ENCODE peak calls at places on chromosomes 2 and 18, in seven cellular contexts. E, O, Y, X, V, C and H are unnamed samples.

GRCh38 chr2:19600506-19600905 is 242.1 kb upstream of the OSR1 start:
- DNase-seq in O (no peak), X (no peak), V (no peak), E (no peak), Y (no peak), C (peak), H (no peak)

GRCh38 chr18:34834897-34835296 is 124.8 kb downstream of the DTNA start:
- DNase-seq in Y (no peak), X (no peak), C (peak), E (no peak), O (no peak), V (no peak), H (no peak)

GRCh38 chr18:57747809-57748680 is 55.1 kb downstream of the ATP8B1 start:
- DNase-seq in O (no peak), V (no peak), Y (no peak), X (no peak), C (no peak), E (no peak), H (no peak)

GRCh38 chr2:241636983-241637232 is at the start of gene THAP4:
- DNase-seq in V (peak), Y (peak), O (peak), C (no peak), X (no peak), E (peak), H (no peak)

GRCh38 chr2:100632759-100633158 is 70.0 kb downstream of the PDCL3 start:
- DNase-seq in Y (no peak), V (no peak), C (no peak), O (no peak), E (no peak), X (no peak), H (no peak)

GRCh38 chr2:120318626-120319025 is 27.3 kb upstream of the INHBB start:
- DNase-seq in X (no peak), V (no peak), E (no peak), Y (peak), C (no peak), O (peak), H (no peak)

GRCh38 chr2:226440119-226440917 is 359.3 kb downstream of the IRS1 start:
- DNase-seq in E (no peak), Y (no peak), O (no peak), C (no peak), X (no peak), V (no peak), H (peak)

GRCh38 chr2:96665083-96665569 is 22.6 kb downstream of the FER1L5 start:
- DNase-seq in O (no peak), Y (peak), V (no peak), E (peak), C (peak), X (peak), H (no peak)

GRCh38 chr2:174749793-174750192 is 14.5 kb downstream of the CHRNA1 start:
- DNase-seq in X (no peak), E (no peak), C (no peak), V (no peak), Y (no peak), O (no peak), H (no peak)

GRCh38 chr2:68282814-68283812 is 30.8 kb upstream of the PPP3R1 start:
- DNase-seq in C (peak), O (no peak), E (no peak), V (no peak), Y (no peak), X (peak), H (no peak)

DNA sequence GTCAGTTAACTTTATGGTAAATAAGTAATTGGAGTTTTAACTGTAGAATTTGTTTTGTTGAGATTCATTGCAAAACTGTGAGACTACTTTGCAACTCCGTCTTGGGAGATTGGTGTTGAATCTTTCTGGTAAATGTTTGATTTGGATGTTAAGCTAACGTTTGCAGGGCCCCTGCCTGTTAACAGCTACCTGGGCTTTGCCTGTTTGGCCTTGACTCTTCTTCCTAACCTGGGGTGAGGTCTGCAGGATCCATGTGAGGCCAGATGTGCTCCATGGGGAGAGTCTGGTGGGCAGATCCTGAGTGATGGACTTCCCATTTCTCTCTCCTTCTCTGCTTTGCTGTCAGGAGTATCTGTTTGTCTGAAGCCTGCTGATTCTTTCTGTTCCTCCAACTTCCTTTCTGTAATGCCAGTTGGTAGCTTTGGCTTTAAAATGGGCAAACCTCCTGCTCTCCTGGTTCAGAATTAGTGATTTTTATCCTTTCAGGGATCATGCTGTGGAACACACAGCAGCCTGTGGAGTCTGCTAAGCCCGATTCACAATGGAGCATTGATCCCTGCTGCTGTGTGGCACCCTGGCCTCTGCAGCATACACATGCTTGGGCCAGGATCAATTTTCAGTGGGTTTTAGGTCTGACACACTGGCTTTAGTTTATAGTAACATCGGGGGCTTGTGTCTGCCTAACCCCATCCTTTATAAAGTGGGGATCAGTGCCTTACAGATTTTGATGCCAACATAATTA is 36.3 kb downstream of the PTPRM start:
- DNase-seq in C (no peak), Y (no peak), O (no peak), V (no peak), E (no peak), X (no peak), H (peak)
- H3K4me3 ChIP-seq in C (no peak), Y (no peak), O (no peak), V (no peak), E (no peak), X (no peak), H (no peak)

GRCh38 chr2:20823917-20824316 is 1.0 kb upstream of the LDAH start:
- DNase-seq in C (no peak), V (no peak), Y (no peak), X (no peak), E (no peak), O (no peak), H (no peak)
- H3K4me3 ChIP-seq in C (no peak), V (no peak), Y (no peak), X (no peak), E (no peak), O (no peak), H (no peak)

GRCh38 chr2:33051586-33052385 is 105.0 kb downstream of the LTBP1 start:
- DNase-seq in Y (no peak), O (no peak), V (no peak), E (no peak), X (peak), C (peak), H (no peak)
- H3K4me3 ChIP-seq in Y (no peak), O (no peak), V (no peak), E (no peak), X (no peak), C (no peak), H (no peak)

GRCh38 chr2:219168932-219169331 is 897 bp downstream of the SLC23A3 start:
- DNase-seq in V (no peak), X (no peak), O (no peak), Y (no peak), E (no peak), C (no peak), H (peak)

GRCh38 chr2:219168526-219168925 is 1.3 kb downstream of the SLC23A3 start:
- DNase-seq in O (no peak), X (no peak), V (no peak), C (no peak), Y (no peak), E (no peak), H (no peak)

GRCh38 chr2:219167997-219168396 is 1.8 kb downstream of the SLC23A3 start:
- DNase-seq in Y (no peak), V (no peak), X (no peak), E (no peak), C (no peak), O (no peak), H (peak)

GRCh38 chr2:219171231-219171651 is 1.4 kb upstream of the SLC23A3 start:
- DNase-seq in X (peak), O (peak), V (peak), E (peak), C (peak), Y (peak), H (peak)

DNA sequence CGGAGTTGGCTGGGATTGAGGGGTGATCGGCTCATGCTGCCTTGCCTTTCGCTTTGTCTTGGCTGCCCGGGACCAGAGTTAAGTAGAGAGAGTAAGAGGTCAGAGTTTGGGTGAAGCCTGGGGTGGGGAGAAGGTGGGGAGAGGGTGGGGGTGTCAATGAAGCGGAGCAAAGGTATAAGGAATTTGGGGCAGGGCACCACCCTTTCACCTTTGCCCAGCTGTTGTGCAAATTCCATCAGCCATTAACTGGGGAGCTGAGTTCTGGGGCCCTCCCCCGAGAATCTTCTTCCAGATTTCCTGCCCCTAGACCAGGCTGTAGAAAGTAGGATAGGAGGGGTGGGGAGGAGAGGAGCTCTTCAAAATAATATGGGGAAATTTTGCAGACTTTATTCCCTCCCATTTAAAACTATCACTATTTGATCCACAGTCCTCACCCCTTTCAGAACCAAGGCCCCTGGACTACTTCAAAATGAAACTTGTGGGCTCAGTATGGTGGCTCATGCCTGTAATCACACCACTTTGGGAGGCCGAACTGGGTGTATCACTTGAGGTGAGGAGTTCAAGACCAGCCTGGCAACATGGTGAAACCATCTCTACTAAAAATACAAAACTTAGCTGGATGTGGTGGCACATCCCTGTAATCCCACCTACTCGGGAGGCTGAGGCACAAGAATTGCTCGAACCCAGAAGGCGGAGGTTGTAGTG is at the start of gene SLC23A3:
- DNase-seq in C (no peak), X (no peak), O (no peak), V (peak), Y (no peak), E (no peak), H (peak)
- H3K4me3 ChIP-seq in C (no peak), X (no peak), O (no peak), V (no peak), Y (no peak), E (no peak), H (no peak)

GRCh38 chr2:14631676-14632075 is 841 bp upstream of the LRATD1 start:
- DNase-seq in C (no peak), E (no peak), Y (no peak), X (no peak), O (no peak), V (no peak), H (no peak)
- H3K4me3 ChIP-seq in C (no peak), E (no peak), Y (no peak), X (peak), O (peak), V (peak), H (peak)

GRCh38 chr18:14974088-14974487 is 226.1 kb downstream of the ANKRD30B start:
- DNase-seq in E (no peak), O (no peak), V (no peak), Y (no peak), C (no peak), X (no peak), H (no peak)
- H3K4me3 ChIP-seq in E (no peak), O (no peak), V (no peak), Y (no peak), C (no peak), X (no peak), H (no peak)

DNA sequence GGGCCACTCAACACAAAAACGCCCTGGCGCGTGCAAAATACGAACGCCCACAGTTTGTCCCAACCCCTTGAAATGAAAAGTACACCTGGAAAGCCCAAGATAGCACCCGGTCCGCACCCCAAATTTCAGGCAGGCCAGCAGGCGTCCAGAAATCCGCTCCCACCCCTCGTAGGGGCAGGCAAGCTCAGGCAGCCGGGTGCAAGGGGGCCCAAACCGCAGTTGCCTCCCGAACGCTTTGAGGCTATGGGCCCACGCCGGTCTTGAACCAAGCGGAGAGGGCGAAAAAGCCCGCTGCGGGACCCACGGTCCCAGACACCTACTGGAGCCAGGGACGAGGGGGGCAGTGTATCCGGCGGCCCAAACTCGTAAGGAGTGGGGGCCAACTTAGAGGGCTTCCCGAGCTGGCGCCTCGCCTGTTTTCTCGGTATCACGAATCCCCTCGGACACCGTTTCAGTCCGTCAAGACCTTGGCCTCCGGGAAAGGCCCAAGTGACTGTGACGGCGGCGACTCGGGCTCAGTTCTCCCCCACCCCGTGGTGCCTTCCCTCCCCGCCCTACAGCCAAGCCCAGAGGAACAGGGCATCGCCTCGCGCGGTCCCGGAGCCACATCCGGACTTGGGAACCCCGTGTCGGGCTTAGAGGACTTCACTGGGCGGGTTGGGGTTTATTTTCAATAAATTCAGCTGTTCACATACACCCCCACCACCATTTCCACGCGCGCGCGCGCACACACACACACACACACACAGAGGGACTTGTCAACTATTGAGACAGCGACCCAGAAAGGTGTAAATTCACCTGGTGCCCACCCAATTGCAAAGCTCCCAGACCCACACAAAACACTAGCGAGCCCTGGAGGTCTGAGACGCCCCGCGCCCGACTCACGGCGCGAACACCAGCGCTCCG is 6.2 kb upstream of the SATB2 start:
- DNase-seq in C (no peak), E (no peak), X (no peak), Y (no peak), O (no peak), V (peak), H (peak)
- H3K4me3 ChIP-seq in C (peak), E (no peak), X (peak), Y (peak), O (peak), V (peak), H (peak)

DNA sequence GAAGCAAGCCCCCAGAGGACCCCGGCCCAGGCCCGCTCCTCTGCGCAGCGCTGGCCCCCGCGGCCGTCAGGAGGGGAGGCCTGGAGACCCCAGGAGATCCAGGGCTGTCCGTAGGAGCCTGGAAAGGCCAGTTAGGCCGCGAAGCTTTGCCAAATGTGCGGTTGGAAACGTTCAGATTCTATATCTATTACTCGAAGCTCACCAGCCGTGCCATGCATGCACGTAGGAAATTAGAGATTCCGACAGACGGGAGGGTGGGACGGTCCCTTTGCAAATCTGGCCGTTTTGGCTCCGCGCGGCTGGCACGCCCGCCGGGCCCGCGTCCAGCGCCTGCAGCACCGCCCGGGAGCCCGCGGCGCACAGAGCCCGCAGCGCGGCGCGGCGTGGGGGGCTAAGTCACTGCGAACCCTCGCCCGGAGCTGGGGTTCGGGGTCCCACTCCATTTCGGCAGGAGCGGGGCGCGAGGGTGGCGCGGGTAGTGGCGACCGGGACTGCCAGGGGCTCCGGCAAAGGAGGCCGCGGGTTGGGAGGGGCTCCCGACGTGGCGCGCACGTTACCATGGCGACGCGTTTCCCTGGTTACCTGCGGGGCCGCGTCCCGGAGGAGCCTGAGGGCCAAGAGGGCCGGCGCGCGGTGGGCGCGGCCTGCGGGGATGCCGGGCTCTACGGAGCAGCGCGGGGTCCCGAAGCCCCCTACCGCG is 488.6 kb upstream of the SMIM21 start:
- DNase-seq in C (no peak), Y (no peak), O (no peak), E (no peak), V (no peak), X (no peak), H (peak)
- H3K4me3 ChIP-seq in C (no peak), Y (peak), O (peak), E (peak), V (peak), X (peak), H (peak)

DNA sequence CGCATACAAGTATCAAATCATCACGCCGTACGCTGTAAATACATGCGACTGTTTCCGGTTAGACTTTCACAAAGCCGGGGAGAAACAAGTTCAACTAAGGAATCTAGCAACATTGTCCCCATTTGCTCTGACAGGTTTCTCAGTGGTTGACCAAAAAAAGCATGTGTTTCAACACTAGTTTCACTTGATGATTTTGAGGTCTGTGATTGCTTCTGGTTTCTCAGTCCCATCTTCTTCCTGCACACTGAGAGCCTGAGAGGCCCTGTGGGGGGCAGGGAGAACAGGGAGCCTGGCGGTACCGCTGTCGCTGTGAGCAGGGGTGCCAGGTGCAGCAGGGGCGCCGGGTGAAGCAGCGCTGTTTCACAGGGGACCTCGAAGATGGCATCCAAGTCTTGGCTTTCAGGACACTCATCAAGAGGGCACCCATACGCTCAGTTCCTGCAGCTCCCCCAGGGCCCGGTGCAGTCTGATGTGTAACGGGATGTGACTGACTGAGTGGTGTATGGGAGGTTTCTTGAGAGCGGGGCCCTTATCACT is 270.9 kb downstream of the TWIST2 start:
- DNase-seq in O (no peak), V (no peak), C (no peak), E (no peak), Y (no peak), X (no peak), H (no peak)
- H3K4me3 ChIP-seq in O (no peak), V (no peak), C (no peak), E (no peak), Y (no peak), X (no peak), H (no peak)